ENCODE peak calls at places on chromosomes 1 and 21, in six cellular contexts. L is stimulated activated effector memory CD8-positive, alpha-beta T cell treated with anti-CD3 and anti-CD28 coated beads, Interleukin-12 subunit alpha, Interleukin-12 subunit beta, amount 100 ng/mL, for 72 hours; H is stimulated activated CD8-positive, alpha-beta memory T cell treated with anti-CD3 and anti-CD28 coated beads, Interleukin-2, amount 100 ng/mL, for 48 hours; J is BJ; V is activated T-cell treated with anti-CD3 and anti-CD28 coated beads, Interleukin-2, amount 50 U/mL, for 48 hours; W is stimulated activated naive B cell treated with anti-CD40 and anti-IgM and Interleukin-4, amounts not matched to agents 10 μg/mL and 1 μg/mL and 100 μg/mL, for 72 hours. D is an unnamed sample.

GRCh38 chr1:225445644-225446297 is 17.9 kb upstream of the LBR start:
- DNase-seq in W (no peak), L (no peak), V (peak; percentile 37), H (no peak), J (no peak), D (no peak)

GRCh38 chr1:16189921-16190499 is 22.4 kb downstream of the ARHGEF19 start:
- DNase-seq in J (no peak), V (no peak), W (no peak), H (no peak), L (no peak), D (no peak)

GRCh38 chr1:80392529-80392928 is 1386.0 kb upstream of the ADGRL4 start:
- DNase-seq in J (no peak), W (no peak), L (no peak), H (no peak), V (no peak), D (no peak)

GRCh38 chr1:16324456-16324890 is 27.8 kb downstream of the FBXO42 start:
- DNase-seq in H (no peak), J (peak; percentile 44), W (no peak), L (no peak), V (no peak), D (no peak)

GRCh38 chr21:45430521-45431501 is 25.8 kb downstream of the COL18A1 start:
- DNase-seq in L (no peak), V (no peak), J (no peak), W (no peak), H (no peak), D (no peak)

GRCh38 chr1:9257851-9258250 is 23.3 kb downstream of the H6PD start:
- DNase-seq in J (no peak), L (no peak), H (no peak), W (no peak), V (no peak), D (no peak)

GRCh38 chr1:222813866-222814535 is 838 bp upstream of the DISP1 start:
- DNase-seq in W (no peak), L (no peak), H (no peak), J (no peak), V (no peak), D (no peak)

GRCh38 chr1:92858564-92859399 is 26.9 kb downstream of the RPL5 start:
- DNase-seq in L (peak; percentile 71), H (peak; percentile 7), J (peak; percentile 36), V (peak; percentile 46), W (peak; percentile 46), D (no peak)

GRCh38 chr21:36893581-36893980 is 72.9 kb downstream of the HLCS start:
- DNase-seq in W (no peak), V (no peak), H (no peak), J (no peak), L (no peak), D (no peak)

GRCh38 chr1:211698161-211699026 is 23.0 kb upstream of the NEK2 start:
- DNase-seq in J (no peak), H (peak; percentile 80), L (peak; percentile 95), W (peak; percentile 64), V (peak; percentile 92), D (peak; percentile 63)

GRCh38 chr1:180542530-180543171 is 16.1 kb upstream of the OVAAL start:
- DNase-seq in J (no peak), H (no peak), L (no peak), W (no peak), V (no peak), D (no peak)

GRCh38 chr1:149962039-149962647 is 25.5 kb upstream of the MTMR11 start:
- DNase-seq in L (no peak), J (peak; percentile 26), H (no peak), V (peak; percentile 50), W (peak; percentile 18), D (no peak)

GRCh38 chr1:3320246-3321152 is 134.0 kb upstream of the ARHGEF16 start:
- DNase-seq in H (no peak), J (no peak), W (no peak), V (no peak), L (no peak), D (no peak)

GRCh38 chr1:224317383-224318045 is 12.5 kb downstream of the NVL start:
- DNase-seq in W (no peak), H (no peak), L (no peak), V (no peak), J (no peak), D (no peak)

GRCh38 chr1:12411747-12412146 is 181.9 kb downstream of the VPS13D start:
- DNase-seq in L (no peak), H (no peak), W (no peak), V (no peak), J (no peak), D (no peak)

GRCh38 chr1:51736702-51737101 is 119.8 kb downstream of the OSBPL9 start:
- DNase-seq in L (no peak), H (no peak), W (no peak), J (no peak), V (no peak), D (no peak)

GRCh38 chr1:228546541-228547463 is 59.6 kb downstream of the RNF187 start:
- DNase-seq in W (no peak), L (no peak), V (no peak), H (no peak), J (no peak), D (no peak)

GRCh38 chr1:6581561-6582305 is 1.9 kb downstream of the ZBTB48 start:
- DNase-seq in W (no peak), V (no peak), J (no peak), H (no peak), L (no peak), D (no peak)

GRCh38 chr21:38388684-38389676 is 109.3 kb downstream of the ERG start:
- DNase-seq in J (no peak), W (no peak), L (no peak), H (no peak), V (no peak), D (no peak)

GRCh38 chr1:164794310-164794709 is 235.3 kb downstream of the PBX1 start:
- DNase-seq in J (peak; percentile 83), V (no peak), H (no peak), L (no peak), W (no peak), D (no peak)

GRCh38 chr21:27047331-27048314 is 80.7 kb upstream of the ADAMTS5 start:
- DNase-seq in J (no peak), W (no peak), L (no peak), H (no peak), V (no peak), D (no peak)

GRCh38 chr1:14780271-14780670 is 181.8 kb downstream of the KAZN start:
- DNase-seq in L (no peak), V (no peak), H (no peak), W (no peak), J (no peak), D (no peak)

GRCh38 chr1:155015527-155016230 is 13.1 kb downstream of the ZBTB7B start:
- DNase-seq in H (no peak), J (no peak), L (no peak), V (no peak), W (no peak), D (no peak)

GRCh38 chr1:30484668-30485067 is 238.7 kb downstream of the MATN1 start:
- DNase-seq in H (no peak), V (no peak), L (no peak), W (no peak), J (no peak), D (no peak)

GRCh38 chr1:191669629-191670028 is 488.6 kb upstream of the RGS18 start:
- DNase-seq in H (no peak), L (no peak), W (no peak), J (no peak), V (no peak), D (no peak)